ENCODE peak calls at places on chromosomes 5 and 9, in ten cellular contexts. I is ureter; F is cardiac muscle cell; L is LoVo; V is effector memory CD4-positive, alpha-beta T cell; B is ACHN; O is foreskin fibroblast; W is OCI-LY7; D is fibroblast of lung; T is NT2/D1. A is an unnamed sample.

GRCh38 chr9:84137968-84138367 is 157.4 kb downstream of the RMI1 start:
- DNase-seq in I (no peak), F (no peak), L (no peak), V (no peak), B (no peak), O (peak; percentile 36), W (peak; percentile 2), D (peak; percentile 51), T (no peak), A (peak; percentile 44)

GRCh38 chr5:175710361-175710760 is 52.5 kb downstream of the HRH2 start:
- DNase-seq in I (no peak), F (no peak), L (no peak), V (no peak), B (no peak), O (no peak), W (no peak), D (no peak), T (no peak), A (no peak)

GRCh38 chr5:79971156-79971555 is 19.9 kb downstream of the MTX3 start:
- DNase-seq in I (no peak), F (no peak), L (no peak), V (no peak), B (no peak), O (peak; percentile 58), W (no peak), D (peak; percentile 66), T (no peak), A (no peak)

GRCh38 chr5:78509884-78510769 is 138.4 kb downstream of the LHFPL2 start:
- DNase-seq in I (peak; percentile 73), F (peak; percentile 77), L (no peak), V (no peak), B (peak; percentile 32), O (peak; percentile 59), W (peak; percentile 71), D (no peak), T (no peak), A (peak; percentile 50)

GRCh38 chr5:131991593-131992324 is 19.7 kb downstream of the ACSL6 start:
- DNase-seq in I (no peak), F (no peak), L (no peak), V (no peak), B (no peak), O (no peak), W (no peak), D (no peak), T (no peak), A (no peak)

GRCh38 chr5:177086918-177087706 is 397 bp downstream of the FGFR4 start:
- DNase-seq in I (no peak), F (no peak), L (peak; percentile 85), V (peak; percentile 43), B (peak; percentile 88), O (no peak), W (peak; percentile 69), D (peak; percentile 42), T (peak; percentile 30), A (peak; percentile 55)

GRCh38 chr5:160083501-160083900 is 35.7 kb downstream of the PWWP2A start:
- DNase-seq in I (no peak), F (no peak), L (no peak), V (no peak), B (peak; percentile 59), O (no peak), W (no peak), D (no peak), T (no peak), A (no peak)

GRCh38 chr5:34499001-34499734 is 157.0 kb upstream of the RAI14 start:
- DNase-seq in I (no peak), F (no peak), L (peak; percentile 23), V (no peak), B (peak; percentile 43), O (peak; percentile 84), W (no peak), D (peak; percentile 89), T (no peak), A (no peak)

GRCh38 chr9:131942076-131942720 is 137.5 kb downstream of the MED27 start:
- DNase-seq in I (no peak), F (no peak), L (no peak), V (no peak), B (no peak), O (peak; percentile 15), W (no peak), D (no peak), T (no peak), A (no peak)

GRCh38 chr5:107285772-107286171 is 385.0 kb downstream of the EFNA5 start:
- DNase-seq in I (no peak), F (no peak), L (no peak), V (no peak), B (no peak), O (no peak), W (no peak), D (no peak), T (no peak), A (no peak)

GRCh38 chr5:141656396-141656795 is 5.2 kb upstream of the FCHSD1 start:
- DNase-seq in I (no peak), F (no peak), L (no peak), V (no peak), B (no peak), O (no peak), W (no peak), D (no peak), T (no peak), A (no peak)

GRCh38 chr5:4541334-4541733 is 598.8 kb upstream of the ADAMTS16 start:
- DNase-seq in I (no peak), F (no peak), L (no peak), V (no peak), B (no peak), O (no peak), W (no peak), D (no peak), T (no peak), A (no peak)

GRCh38 chr5:10704949-10705621 is 55.9 kb downstream of the DAP start:
- DNase-seq in I (no peak), F (no peak), L (peak; percentile 56), V (no peak), B (peak; percentile 38), O (peak; percentile 83), W (no peak), D (peak; percentile 83), T (no peak), A (peak; percentile 55)

GRCh38 chr5:82050955-82051354 is 79.1 kb downstream of the ATG10 start:
- DNase-seq in I (no peak), F (no peak), L (no peak), V (no peak), B (no peak), O (no peak), W (no peak), D (no peak), T (no peak), A (no peak)

GRCh38 chr9:132268725-132269352 is 85.9 kb downstream of the SETX start:
- DNase-seq in I (peak; percentile 69), F (peak; percentile 78), L (peak; percentile 47), V (peak; percentile 35), B (peak; percentile 65), O (peak; percentile 82), W (peak; percentile 70), D (peak; percentile 65), T (peak; percentile 59), A (peak; percentile 42)

GRCh38 chr9:77952641-77953341 is 78.8 kb downstream of the GNAQ start:
- DNase-seq in I (no peak), F (no peak), L (no peak), V (no peak), B (no peak), O (peak; percentile 49), W (no peak), D (peak; percentile 77), T (no peak), A (peak; percentile 54)

GRCh38 chr5:142512041-142512679 is 173.7 kb downstream of the FGF1 start:
- DNase-seq in I (no peak), F (no peak), L (no peak), V (no peak), B (no peak), O (peak; percentile 68), W (no peak), D (peak; percentile 69), T (no peak), A (no peak)

GRCh38 chr5:50963647-50964584 is 297.5 kb downstream of the PARP8 start:
- DNase-seq in I (no peak), F (peak; percentile 43), L (no peak), V (no peak), B (no peak), O (peak; percentile 46), W (no peak), D (no peak), T (no peak), A (no peak)

GRCh38 chr9:92506184-92506857 is 24.0 kb upstream of the ASPN start:
- DNase-seq in I (no peak), F (no peak), L (no peak), V (no peak), B (peak; percentile 26), O (peak; percentile 98), W (no peak), D (peak; percentile 97), T (no peak), A (no peak)

GRCh38 chr9:5665059-5665458 is 36.2 kb downstream of the RIC1 start:
- DNase-seq in I (no peak), F (no peak), L (no peak), V (no peak), B (no peak), O (no peak), W (no peak), D (no peak), T (no peak), A (no peak)

GRCh38 chr5:39119404-39120051 is 45.3 kb upstream of the RICTOR start:
- DNase-seq in I (no peak), F (no peak), L (no peak), V (no peak), B (no peak), O (no peak), W (no peak), D (no peak), T (no peak), A (no peak)

GRCh38 chr5:1551426-1551825 is 27.7 kb upstream of the LPCAT1 start:
- DNase-seq in I (peak; percentile 26), F (no peak), L (no peak), V (no peak), B (no peak), O (no peak), W (no peak), D (no peak), T (no peak), A (peak; percentile 17)

GRCh38 chr5:121962347-121962670 is 534 bp downstream of the SRFBP1 start:
- DNase-seq in I (no peak), F (no peak), L (peak; percentile 8), V (no peak), B (no peak), O (peak; percentile 18), W (no peak), D (no peak), T (no peak), A (no peak)

GRCh38 chr9:5868235-5868634 is 22.5 kb upstream of the MLANA start:
- DNase-seq in I (no peak), F (no peak), L (no peak), V (no peak), B (no peak), O (no peak), W (no peak), D (no peak), T (no peak), A (no peak)

GRCh38 chr9:70405808-70406445 is 8.5 kb downstream of the KLF9 start:
- DNase-seq in I (no peak), F (no peak), L (no peak), V (no peak), B (no peak), O (no peak), W (no peak), D (no peak), T (no peak), A (no peak)

GRCh38 chr9:107727113-107727780 is 237.7 kb upstream of the KLF4 start:
- DNase-seq in I (no peak), F (no peak), L (no peak), V (no peak), B (no peak), O (peak; percentile 46), W (no peak), D (peak; percentile 31), T (no peak), A (no peak)

GRCh38 chr5:139248826-139249453 is 44.6 kb upstream of the MATR3 start:
- DNase-seq in I (no peak), F (no peak), L (no peak), V (no peak), B (no peak), O (no peak), W (no peak), D (no peak), T (no peak), A (no peak)

GRCh38 chr5:126435261-126435660 is 12.1 kb downstream of the GRAMD2B start:
- DNase-seq in I (no peak), F (no peak), L (no peak), V (no peak), B (no peak), O (no peak), W (no peak), D (no peak), T (no peak), A (no peak)